ENCODE peak calls at places on chromosome 16, in five cellular contexts. One of them, this sample, is unnamed.
A peak's percentile ranks its signal among the peaks of the same experiment; 100 is the strongest.

GRCh38 chr16:28974007-28974436 is 556 bp upstream of the SPNS1 start:
- DNase-seq in GM12878: no peak
- DNase-seq in HCT116: peak; percentile 23
- DNase-seq in H1: peak; percentile 15
- DNase-seq in NT2/D1: peak; percentile 61
- DNase-seq in this sample: peak; percentile 78

GRCh38 chr16:11914759-11915643 is 755 bp downstream of the GSPT1 start:
- DNase-seq in GM12878: no peak
- DNase-seq in HCT116: no peak
- DNase-seq in H1: no peak
- DNase-seq in NT2/D1: no peak
- DNase-seq in this sample: peak; percentile 74

GRCh38 chr16:69906838-69907301 is 44.3 kb upstream of the CLEC18A start:
- DNase-seq in GM12878: no peak
- DNase-seq in HCT116: no peak
- DNase-seq in H1: no peak
- DNase-seq in NT2/D1: no peak
- DNase-seq in this sample: no peak

GRCh38 chr16:18039931-18040330 is 296.6 kb downstream of the NPIPA8 start:
- DNase-seq in GM12878: no peak
- DNase-seq in HCT116: no peak
- DNase-seq in H1: no peak
- DNase-seq in NT2/D1: no peak
- DNase-seq in this sample: no peak

GRCh38 chr16:82452002-82452741 is 174.6 kb upstream of the CDH13 start:
- DNase-seq in GM12878: no peak
- DNase-seq in HCT116: no peak
- DNase-seq in H1: no peak
- DNase-seq in NT2/D1: no peak
- DNase-seq in this sample: no peak

GRCh38 chr16:59192551-59193199 is 458.6 kb upstream of the GOT2 start:
- DNase-seq in GM12878: no peak
- DNase-seq in HCT116: no peak
- DNase-seq in H1: no peak
- DNase-seq in NT2/D1: peak; percentile 36
- DNase-seq in this sample: peak; percentile 33

GRCh38 chr16:673399-673991 is 2.0 kb upstream of the RHBDL1 start:
- DNase-seq in GM12878: no peak
- DNase-seq in HCT116: no peak
- DNase-seq in H1: no peak
- DNase-seq in NT2/D1: no peak
- DNase-seq in this sample: no peak

GRCh38 chr16:1101573-1102332 is 5.7 kb upstream of the C1QTNF8 start:
- DNase-seq in GM12878: no peak
- DNase-seq in HCT116: no peak
- DNase-seq in H1: no peak
- DNase-seq in NT2/D1: no peak
- DNase-seq in this sample: no peak

GRCh38 chr16:77273-77806 is 685 bp upstream of the MPG start:
- DNase-seq in GM12878: no peak
- DNase-seq in HCT116: no peak
- DNase-seq in H1: no peak
- DNase-seq in NT2/D1: no peak
- DNase-seq in this sample: peak; percentile 86

GRCh38 chr16:85767569-85767968 is 16.7 kb upstream of the C16orf74 start:
- DNase-seq in GM12878: no peak
- DNase-seq in HCT116: peak; percentile 67
- DNase-seq in H1: no peak
- DNase-seq in NT2/D1: no peak
- DNase-seq in this sample: no peak

GRCh38 chr16:9316615-9317014 is 225.2 kb downstream of the HAPSTR1 start:
- DNase-seq in GM12878: no peak
- DNase-seq in HCT116: no peak
- DNase-seq in H1: no peak
- DNase-seq in NT2/D1: no peak
- DNase-seq in this sample: no peak

GRCh38 chr16:83248735-83249469 is 558.9 kb upstream of the HSBP1 start:
- DNase-seq in GM12878: no peak
- DNase-seq in HCT116: no peak
- DNase-seq in H1: no peak
- DNase-seq in NT2/D1: no peak
- DNase-seq in this sample: no peak

GRCh38 chr16:11295672-11296071 is 14.5 kb upstream of the PRM1 start:
- DNase-seq in GM12878: no peak
- DNase-seq in HCT116: no peak
- DNase-seq in H1: no peak
- DNase-seq in NT2/D1: no peak
- DNase-seq in this sample: no peak

GRCh38 chr16:29824589-29825144 is 4.4 kb downstream of the MVP start:
- DNase-seq in GM12878: no peak
- DNase-seq in HCT116: no peak
- DNase-seq in H1: no peak
- DNase-seq in NT2/D1: no peak
- DNase-seq in this sample: no peak

GRCh38 chr16:65336169-65336568 is 214.3 kb upstream of the CDH11 start:
- DNase-seq in GM12878: no peak
- DNase-seq in HCT116: no peak
- DNase-seq in H1: no peak
- DNase-seq in NT2/D1: no peak
- DNase-seq in this sample: no peak

GRCh38 chr16:30183961-30184429 is 593 bp downstream of the CORO1A start:
- DNase-seq in GM12878: peak; percentile 71
- DNase-seq in HCT116: no peak
- DNase-seq in H1: no peak
- DNase-seq in NT2/D1: no peak
- DNase-seq in this sample: peak; percentile 44

GRCh38 chr16:50373345-50373701 is 4.5 kb upstream of the BRD7 start:
- DNase-seq in GM12878: no peak
- DNase-seq in HCT116: no peak
- DNase-seq in H1: no peak
- DNase-seq in NT2/D1: no peak
- DNase-seq in this sample: no peak

GRCh38 chr16:69141014-69141413 is 8.6 kb downstream of the UTP4 start:
- DNase-seq in GM12878: no peak
- DNase-seq in HCT116: no peak
- DNase-seq in H1: no peak
- DNase-seq in NT2/D1: no peak
- DNase-seq in this sample: peak; percentile 37

GRCh38 chr16:47725188-47725695 is 264.1 kb downstream of the PHKB start:
- DNase-seq in GM12878: no peak
- DNase-seq in HCT116: no peak
- DNase-seq in H1: no peak
- DNase-seq in NT2/D1: no peak
- DNase-seq in this sample: no peak

GRCh38 chr16:25121824-25122600 is 10.5 kb downstream of the LCMT1 start:
- DNase-seq in GM12878: no peak
- DNase-seq in HCT116: no peak
- DNase-seq in H1: no peak
- DNase-seq in NT2/D1: no peak
- DNase-seq in this sample: no peak

GRCh38 chr16:25124503-25124902 is 13.0 kb downstream of the LCMT1 start:
- DNase-seq in GM12878: no peak
- DNase-seq in HCT116: no peak
- DNase-seq in H1: no peak
- DNase-seq in NT2/D1: no peak
- DNase-seq in this sample: no peak

GRCh38 chr16:25126820-25127232 is 15.3 kb downstream of the LCMT1 start:
- DNase-seq in GM12878: no peak
- DNase-seq in HCT116: no peak
- DNase-seq in H1: no peak
- DNase-seq in NT2/D1: no peak
- DNase-seq in this sample: no peak
- TF ChIP-seq YY1 in GM12878: no peak
- TF ChIP-seq YY1 in HCT116: no peak
- TF ChIP-seq YY1 in H1: no peak
- TF ChIP-seq YY1 in NT2/D1: no peak
- TF ChIP-seq YY1 in this sample: no peak

DNA sequence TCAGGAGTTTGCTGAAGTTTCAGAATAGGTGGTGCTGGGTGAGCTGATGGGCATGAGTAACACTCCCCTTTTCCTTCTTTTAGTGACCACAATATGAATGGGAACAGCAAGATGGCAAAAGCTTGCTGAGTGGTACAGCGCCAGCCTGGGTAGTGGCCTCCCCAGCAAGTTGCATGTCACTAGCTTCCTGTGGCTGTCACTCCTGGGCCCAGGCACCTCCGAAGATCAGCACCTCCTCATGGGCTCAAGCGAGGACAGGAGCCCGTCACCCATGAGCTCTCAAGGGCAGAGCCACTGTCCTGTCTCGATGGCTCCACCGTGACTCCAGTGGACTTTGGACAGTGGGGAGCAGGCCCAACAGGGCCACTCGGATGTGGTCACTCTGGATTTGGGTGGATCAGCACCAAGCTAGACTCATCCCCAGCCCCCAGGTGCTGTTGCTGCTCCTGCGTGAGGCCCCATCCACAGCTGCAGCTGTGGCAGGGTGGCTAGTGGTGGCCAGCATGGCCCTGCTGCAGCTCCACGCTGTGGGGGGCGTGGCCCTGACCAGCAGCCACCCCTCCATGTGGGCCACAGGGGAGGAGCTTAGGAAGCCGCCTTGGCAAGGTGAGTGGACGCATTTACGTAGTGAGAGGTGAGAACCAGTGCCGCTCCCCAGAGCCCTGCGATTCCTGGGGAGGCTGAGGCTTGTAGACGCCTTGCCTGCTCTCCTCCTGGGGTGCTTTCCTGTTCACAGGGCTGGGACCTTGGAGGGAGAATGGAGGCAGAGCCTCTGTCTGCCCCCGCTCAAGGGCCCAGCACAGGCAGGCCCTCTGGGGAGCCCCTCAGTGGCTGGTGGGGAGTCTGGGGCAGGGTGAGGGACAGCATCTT is 13.6 kb upstream of the DNASE1 start:
- DNase-seq in GM12878: no peak
- DNase-seq in HCT116: no peak
- DNase-seq in H1: no peak
- DNase-seq in NT2/D1: no peak
- DNase-seq in this sample: no peak
- TF ChIP-seq YY1 in GM12878: no peak
- TF ChIP-seq YY1 in HCT116: no peak
- TF ChIP-seq YY1 in H1: no peak
- TF ChIP-seq YY1 in NT2/D1: no peak
- TF ChIP-seq YY1 in this sample: no peak

DNA sequence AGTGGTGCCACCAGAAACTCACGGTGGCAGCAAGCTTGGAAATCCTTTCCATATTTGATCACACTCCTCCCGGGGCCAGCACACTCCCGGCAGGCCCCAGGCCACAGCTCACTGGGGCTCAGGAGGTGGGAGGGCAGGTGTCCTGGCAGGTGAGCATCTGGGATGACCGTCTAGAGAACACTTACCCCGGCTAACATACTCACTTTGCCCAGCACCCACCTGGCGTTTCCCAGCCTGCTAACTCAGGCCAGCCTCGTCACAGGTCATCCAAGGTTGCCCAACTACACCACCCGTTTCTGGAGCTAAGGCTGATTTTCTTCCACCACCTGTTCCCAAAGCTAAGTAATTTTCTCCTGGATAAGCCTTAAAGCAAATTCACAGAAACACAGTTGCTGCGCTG is 24.9 kb downstream of the FBXO31 start:
- DNase-seq in GM12878: no peak
- DNase-seq in HCT116: no peak
- DNase-seq in H1: no peak
- DNase-seq in NT2/D1: no peak
- DNase-seq in this sample: no peak
- TF ChIP-seq YY1 in GM12878: no peak
- TF ChIP-seq YY1 in HCT116: no peak
- TF ChIP-seq YY1 in H1: no peak
- TF ChIP-seq YY1 in NT2/D1: no peak
- TF ChIP-seq YY1 in this sample: no peak

GRCh38 chr16:21104124-21104860 is 46.4 kb downstream of the DNAH3 start:
- DNase-seq in GM12878: no peak
- DNase-seq in HCT116: no peak
- DNase-seq in H1: no peak
- DNase-seq in NT2/D1: no peak
- DNase-seq in this sample: peak; percentile 12
- TF ChIP-seq YY1 in GM12878: no peak
- TF ChIP-seq YY1 in HCT116: no peak
- TF ChIP-seq YY1 in H1: no peak
- TF ChIP-seq YY1 in NT2/D1: no peak
- TF ChIP-seq YY1 in this sample: no peak

DNA sequence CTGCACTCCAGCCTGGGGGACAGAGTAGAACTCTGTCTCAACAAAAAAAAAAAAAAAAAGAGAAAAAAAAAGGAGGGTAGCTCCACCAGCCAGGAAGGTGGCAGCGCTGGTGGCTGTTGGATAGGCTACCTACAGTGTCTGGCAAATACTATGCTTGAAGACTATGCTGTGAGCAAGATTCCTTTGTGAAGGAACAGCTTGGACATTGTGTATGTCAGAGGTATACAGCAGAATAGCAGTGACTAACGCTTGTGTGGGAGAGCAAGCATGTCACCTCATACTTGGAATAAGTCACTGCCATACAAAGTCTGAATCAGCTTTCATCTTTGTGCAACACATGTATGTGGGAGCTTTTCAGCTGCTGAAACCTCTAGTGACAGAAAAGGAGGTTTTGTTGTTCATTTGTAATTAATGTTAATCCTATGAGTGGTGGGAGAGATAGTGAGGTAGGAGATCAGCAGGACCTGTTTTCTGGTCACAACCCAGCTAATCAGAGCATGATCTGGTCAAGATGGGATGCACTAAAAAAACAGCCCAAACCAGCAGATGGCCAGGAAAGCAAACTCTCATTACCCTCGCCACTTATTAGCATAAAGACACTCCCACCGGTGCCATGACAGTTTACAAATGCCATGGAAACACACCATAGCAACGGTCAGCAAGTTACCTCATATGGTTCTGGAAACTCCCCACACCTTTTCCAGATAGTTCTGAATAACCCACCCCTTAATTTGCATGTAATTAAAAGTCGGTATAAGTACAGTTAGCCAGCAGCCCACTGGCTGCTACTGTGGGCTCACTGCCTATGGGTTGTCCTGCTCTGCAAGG is 6.8 kb upstream of the ITGAD start:
- DNase-seq in GM12878: no peak
- DNase-seq in HCT116: peak; percentile 54
- DNase-seq in H1: no peak
- DNase-seq in NT2/D1: peak; percentile 9
- DNase-seq in this sample: no peak
- TF ChIP-seq YY1 in GM12878: peak; percentile 92
- TF ChIP-seq YY1 in HCT116: no peak
- TF ChIP-seq YY1 in H1: peak; percentile 73
- TF ChIP-seq YY1 in NT2/D1: no peak
- TF ChIP-seq YY1 in this sample: no peak

GRCh38 chr16:67399218-67399733 is 6.0 kb upstream of the TPPP3 start:
- DNase-seq in GM12878: no peak
- DNase-seq in HCT116: no peak
- DNase-seq in H1: peak; percentile 49
- DNase-seq in NT2/D1: no peak
- DNase-seq in this sample: peak; percentile 60

GRCh38 chr16:67399749-67400704 is 6.7 kb upstream of the TPPP3 start:
- DNase-seq in GM12878: no peak
- DNase-seq in HCT116: no peak
- DNase-seq in H1: no peak
- DNase-seq in NT2/D1: no peak
- DNase-seq in this sample: peak; percentile 69

GRCh38 chr16:67397451-67397801 is 4.1 kb upstream of the TPPP3 start:
- DNase-seq in GM12878: no peak
- DNase-seq in HCT116: no peak
- DNase-seq in H1: no peak
- DNase-seq in NT2/D1: no peak
- DNase-seq in this sample: no peak

GRCh38 chr16:67397812-67398545 is 4.7 kb upstream of the TPPP3 start:
- DNase-seq in GM12878: no peak
- DNase-seq in HCT116: no peak
- DNase-seq in H1: no peak
- DNase-seq in NT2/D1: no peak
- DNase-seq in this sample: no peak

GRCh38 chr16:67398546-67399217 is 5.4 kb upstream of the TPPP3 start:
- DNase-seq in GM12878: no peak
- DNase-seq in HCT116: no peak
- DNase-seq in H1: no peak
- DNase-seq in NT2/D1: no peak
- DNase-seq in this sample: no peak
- TF ChIP-seq YY1 in GM12878: no peak
- TF ChIP-seq YY1 in HCT116: no peak
- TF ChIP-seq YY1 in H1: no peak
- TF ChIP-seq YY1 in NT2/D1: no peak
- TF ChIP-seq YY1 in this sample: no peak

This sample was measured in SK-N-SH.